ENCODE peak calls at places on chromosome 11, in eight cellular contexts. B, N, Z, C, S, P, R and K are unnamed samples. For H3K9me3, the result is how much of the 10 kb centered on the place peaks cover.

GRCh38 chr11:88330826-88331428 is 6.6 kb downstream of the CTSC start:
- DNase-seq in B (no peak), R (no peak), C (no peak), P (no peak), N (no peak), Z (no peak), S (no peak), K (no peak)

GRCh38 chr11:122723576-122723975 is 68.1 kb downstream of the UBASH3B start:
- DNase-seq in C (no peak), R (no peak), S (no peak), Z (no peak), B (no peak), P (no peak), N (no peak), K (no peak)

GRCh38 chr11:79060081-79060480 is 380.7 kb downstream of the TENM4 start:
- DNase-seq in R (no peak), Z (no peak), P (no peak), N (no peak), C (no peak), S (no peak), B (no peak), K (no peak)

GRCh38 chr11:134276396-134277175 is 407 bp downstream of the GLB1L3 start:
- DNase-seq in S (no peak), Z (no peak), R (no peak), P (no peak), C (no peak), N (no peak), B (no peak), K (no peak)

GRCh38 chr11:129365816-129366215 is 9.8 kb upstream of the BARX2 start:
- DNase-seq in P (no peak), N (no peak), S (no peak), C (peak), Z (no peak), R (no peak), B (no peak), K (no peak)

GRCh38 chr11:124310746-124311145 is 3.0 kb downstream of the OR8D1 start:
- DNase-seq in C (no peak), R (no peak), S (no peak), Z (no peak), P (no peak), B (no peak), N (no peak), K (no peak)

GRCh38 chr11:61489833-61490585 is 18.5 kb upstream of the LRRC10B start:
- DNase-seq in C (no peak), R (peak), Z (no peak), N (peak), P (no peak), B (no peak), S (no peak), K (no peak)

GRCh38 chr11:130876931-130877330 is 39.3 kb downstream of the SNX19 start:
- DNase-seq in Z (no peak), C (no peak), R (peak), P (no peak), N (no peak), B (no peak), S (no peak), K (no peak)

GRCh38 chr11:65895482-65895981 is 4.7 kb downstream of the FOSL1 start:
- DNase-seq in R (peak), C (no peak), B (no peak), N (no peak), P (no peak), Z (no peak), S (no peak), K (no peak)

GRCh38 chr11:47306484-47306844 is 36.5 kb downstream of the MADD start:
- DNase-seq in B (no peak), Z (no peak), C (no peak), S (no peak), N (no peak), P (no peak), R (peak), K (no peak)

GRCh38 chr11:95231881-95232605 is 1.0 kb upstream of the SESN3 start:
- DNase-seq in N (peak), R (peak), B (peak), S (peak), C (peak), Z (peak), P (peak), K (peak)

GRCh38 chr11:95230054-95231034 is 658 bp downstream of the SESN3 start:
- DNase-seq in R (peak), C (peak), B (peak), S (no peak), N (peak), P (peak), Z (peak), K (peak)

GRCh38 chr11:95229199-95230053 is 1.6 kb downstream of the SESN3 start:
- DNase-seq in R (peak), B (no peak), Z (no peak), S (no peak), C (peak), P (no peak), N (no peak), K (no peak)

GRCh38 chr11:95232666-95233065 is 1.7 kb upstream of the SESN3 start:
- DNase-seq in Z (no peak), B (no peak), P (no peak), C (no peak), N (no peak), R (no peak), S (no peak), K (no peak)

DNA sequence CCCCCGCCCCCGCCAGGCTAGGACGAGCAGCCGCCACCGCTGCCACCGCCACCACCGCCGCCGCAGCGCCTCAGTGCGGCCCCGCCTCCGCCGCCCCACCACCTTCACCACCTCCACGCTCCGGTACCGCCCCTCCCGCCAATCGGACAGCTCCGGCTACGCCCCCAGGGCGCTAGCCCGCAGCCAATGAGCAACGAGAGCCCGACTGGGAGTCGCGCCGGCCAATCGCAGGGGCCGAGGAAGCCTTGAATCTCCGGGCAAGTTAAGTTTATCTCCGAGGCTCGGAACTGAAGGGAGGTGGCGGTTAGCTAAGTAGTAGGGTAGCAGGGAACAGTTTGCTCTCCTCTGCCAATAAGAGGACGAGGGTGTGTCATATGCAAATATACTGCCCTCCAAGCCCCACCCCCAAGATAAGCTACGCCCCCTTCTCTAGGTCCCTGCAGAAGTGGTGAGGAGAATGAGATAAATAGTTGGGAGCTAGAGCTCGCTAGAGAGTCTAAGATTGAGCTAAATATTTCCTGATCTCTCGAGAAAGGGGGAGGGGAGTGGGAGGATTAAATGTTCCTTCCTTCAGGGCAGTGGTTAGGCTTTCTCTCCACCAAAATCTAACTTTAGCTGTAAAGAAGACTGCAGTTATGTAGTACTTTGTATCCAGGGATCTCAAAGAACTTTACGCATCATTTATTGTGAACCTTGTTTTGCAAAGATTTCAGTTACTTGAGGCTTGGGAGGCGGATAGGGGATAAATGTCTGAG is at the start of gene SESN3:
- DNase-seq in S (peak), N (peak), B (peak), P (peak), R (peak), Z (peak), C (peak), K (peak)
- TF ChIP-seq CTCF in S (no peak), N (no peak), B (no peak), P (no peak), R (no peak), Z (no peak), C (peak), K (no peak)

DNA sequence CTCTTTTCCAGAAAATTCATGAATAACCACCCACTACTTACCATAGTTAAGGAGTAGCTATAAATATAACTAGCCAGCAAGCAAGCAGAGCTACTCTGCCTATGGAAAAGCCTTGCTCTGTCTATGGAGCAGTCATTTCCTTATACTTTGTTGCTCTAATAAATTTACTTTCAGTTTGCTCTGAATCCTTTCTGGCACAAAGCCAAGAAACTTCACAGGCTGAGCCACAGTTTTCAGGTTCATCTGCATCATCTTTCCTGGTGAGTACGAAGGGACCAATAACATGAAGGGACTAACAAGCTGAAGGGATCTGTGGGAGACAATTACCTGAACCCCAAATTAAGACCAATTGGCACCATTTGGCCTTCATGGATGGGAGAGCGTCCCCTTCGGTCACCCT is 4.6 kb downstream of the OR4C45 start:
- DNase-seq in R (peak), S (no peak), C (no peak), N (no peak), P (no peak), B (no peak), Z (no peak), K (no peak)
- H3K9me3 ChIP-seq in R (under half), S (under half), C (under half), N (under half), P (under half), B (under half), Z (under half), K (under half)

DNA sequence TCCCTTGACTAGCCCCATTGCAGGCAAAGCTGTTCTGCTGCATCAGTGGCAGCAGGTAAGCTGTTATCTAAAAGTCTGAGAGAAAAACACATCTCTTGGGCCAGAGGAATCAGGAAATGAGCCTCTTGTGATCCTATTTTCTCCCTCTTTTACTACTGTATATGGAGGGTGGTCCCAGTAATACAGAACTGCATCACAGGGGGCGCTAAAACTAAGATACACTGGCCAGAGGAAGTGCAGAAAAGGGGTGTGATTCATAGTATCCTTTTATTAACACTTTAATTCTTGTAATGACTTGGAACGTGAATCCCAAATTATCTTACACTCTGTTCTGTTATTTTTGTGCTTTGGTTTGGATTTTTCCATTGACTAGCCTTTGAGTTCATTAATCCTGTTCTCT is 8.8 kb upstream of the MED17 start:
- DNase-seq in B (no peak), S (no peak), Z (no peak), R (no peak), N (no peak), P (no peak), C (no peak), K (no peak)
- TF ChIP-seq CTCF in B (no peak), S (no peak), Z (no peak), R (peak), N (no peak), P (no peak), C (no peak), K (no peak)

DNA sequence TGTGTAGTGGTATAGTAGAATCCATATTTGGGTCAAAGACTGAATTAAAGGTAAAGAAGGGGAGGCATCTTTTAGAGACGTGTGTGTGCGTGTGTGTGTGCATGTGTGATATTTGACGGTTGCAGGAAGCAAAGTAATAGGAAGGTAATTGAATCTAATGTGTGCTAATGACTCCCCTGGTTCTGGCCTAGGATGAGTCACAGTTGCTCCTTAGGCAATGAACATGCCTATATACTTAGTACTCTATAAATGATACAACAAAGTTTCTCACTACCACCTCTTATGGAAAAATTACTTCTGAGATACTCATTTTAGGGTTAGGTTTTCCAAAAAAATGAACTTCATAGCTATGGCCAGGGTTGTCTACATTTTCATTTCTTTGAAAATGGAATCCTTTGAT is 409.6 kb downstream of the GUCY1A2 start:
- DNase-seq in B (no peak), R (no peak), P (no peak), Z (no peak), S (no peak), N (no peak), C (peak), K (no peak)
- H3K9me3 ChIP-seq in B (under half), R (under half), P (under half), Z (under half), S (under half), N (under half), C (under half), K (under half)

DNA sequence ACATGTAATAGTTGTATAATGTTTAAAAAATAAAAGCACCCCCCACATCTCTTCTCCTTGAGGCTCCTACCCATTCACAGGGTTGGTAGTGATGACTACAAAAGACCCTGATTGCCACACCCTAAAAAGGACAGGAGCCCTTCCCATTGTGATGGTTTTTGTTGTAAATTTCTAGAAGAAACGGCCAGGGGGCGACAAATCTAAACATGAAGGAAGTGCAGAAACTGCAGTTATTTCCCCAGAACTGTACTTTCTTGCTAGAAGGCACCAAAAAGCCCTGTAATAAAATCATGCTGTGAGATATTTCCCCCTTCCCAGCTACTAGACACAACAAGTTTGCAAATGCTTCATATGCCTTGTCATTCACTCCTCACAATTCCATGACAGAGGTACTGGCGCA is 10.8 kb downstream of the PRR5L start:
- DNase-seq in R (no peak), P (no peak), S (no peak), C (no peak), Z (no peak), B (no peak), N (no peak), K (no peak)
- TF ChIP-seq CTCF in R (peak), P (no peak), S (no peak), C (peak), Z (no peak), B (no peak), N (peak), K (peak)